ENCODE peak calls at places on chromosomes 3 and 15, in five cellular contexts. P is smooth muscle cell of the brain vasculature, L is mucosa of descending colon, B is MCF 10A, M is T follicular helper cell. K is an unnamed sample.

GRCh38 chr3:25265284-25265683 is 162.8 kb upstream of the RARB start:
- DNase-seq in M (no peak), L (no peak), B (no peak), P (no peak), K (no peak)

GRCh38 chr3:9037113-9037715 is 73.9 kb upstream of the RAD18 start:
- DNase-seq in P (no peak), L (peak), M (no peak), B (no peak), K (no peak)

GRCh38 chr3:39065197-39065596 is 13.4 kb downstream of the WDR48 start:
- DNase-seq in L (peak), B (peak), M (no peak), P (no peak), K (no peak)

GRCh38 chr15:68599560-68600071 is 20.8 kb downstream of the CORO2B start:
- DNase-seq in P (no peak), L (no peak), B (no peak), M (no peak), K (no peak)

GRCh38 chr3:108461641-108462040 is 48.8 kb downstream of the MYH15 start:
- DNase-seq in M (no peak), P (no peak), B (no peak), L (no peak), K (no peak)

GRCh38 chr15:64928626-64929220 is 17.0 kb downstream of the ANKDD1A start:
- DNase-seq in M (no peak), B (no peak), P (no peak), L (no peak), K (no peak)

GRCh38 chr3:195356151-195357086 is 85.5 kb upstream of the XXYLT1 start:
- DNase-seq in P (no peak), B (no peak), M (no peak), L (no peak), K (no peak)

GRCh38 chr15:34119291-34119690 is 17.4 kb downstream of the PGBD4 start:
- DNase-seq in B (peak), P (no peak), M (no peak), L (no peak), K (no peak)

GRCh38 chr15:31135523-31135922 is 34.0 kb upstream of the TRPM1 start:
- DNase-seq in B (no peak), M (no peak), L (no peak), P (no peak), K (no peak)

GRCh38 chr3:13858768-13859520 is 20.9 kb downstream of the WNT7A start:
- DNase-seq in P (no peak), B (no peak), M (no peak), L (no peak), K (no peak)

GRCh38 chr3:182201769-182202168 is 490.0 kb downstream of the SOX2 start:
- DNase-seq in P (no peak), L (no peak), M (no peak), B (no peak), K (no peak)

GRCh38 chr3:111368061-111368460 is 173.9 kb upstream of the CD96 start:
- DNase-seq in P (no peak), B (no peak), M (no peak), L (no peak), K (no peak)

GRCh38 chr15:40325188-40325587 is 1.7 kb downstream of the INAFM2 start:
- DNase-seq in M (no peak), B (no peak), P (no peak), L (no peak), K (no peak)

GRCh38 chr3:102460579-102460978 is 25.8 kb downstream of the ZPLD1 start:
- DNase-seq in B (peak), M (no peak), L (no peak), P (no peak), K (no peak)

GRCh38 chr15:57607570-57608000 is 15.9 kb downstream of the MYZAP start:
- DNase-seq in M (no peak), P (no peak), B (peak), L (peak), K (no peak)